ENCODE peak calls at places on chromosome 5, in nine cellular contexts. I, E, P, C, W, Y, G, R and T are unnamed samples.

GRCh38 chr5:173041881-173042481 is 14.2 kb upstream of the CREBRF start:
- DNase-seq in I (no peak), E (no peak), P (no peak), C (no peak), W (no peak), Y (no peak), G (no peak), R (no peak), T (no peak)

GRCh38 chr5:173736374-173736773 is 119.9 kb upstream of the BOD1 start:
- DNase-seq in I (no peak), E (no peak), P (peak; percentile 79), C (no peak), W (no peak), Y (no peak), G (no peak), R (no peak), T (no peak)

GRCh38 chr5:140967226-140967893 is 1.1 kb downstream of the PCDHAC2 start:
- DNase-seq in I (no peak), E (no peak), P (no peak), C (no peak), W (no peak), Y (peak; percentile 56), G (no peak), R (no peak), T (no peak)

GRCh38 chr5:93189707-93190120 is 391.3 kb downstream of the NR2F1-AS1 start:
- DNase-seq in I (no peak), E (no peak), P (no peak), C (no peak), W (no peak), Y (no peak), G (peak; percentile 88), R (no peak), T (no peak)

GRCh38 chr5:982377-983237 is 26.0 kb upstream of the NKD2 start:
- DNase-seq in I (peak; percentile 64), E (no peak), P (no peak), C (peak; percentile 25), W (no peak), Y (peak; percentile 86), G (no peak), R (no peak), T (no peak)

GRCh38 chr5:72066658-72067057 is 40.6 kb upstream of the MAP1B start:
- DNase-seq in I (no peak), E (no peak), P (no peak), C (no peak), W (no peak), Y (no peak), G (peak; percentile 79), R (peak; percentile 5), T (no peak)

GRCh38 chr5:79560774-79561524 is 47.0 kb upstream of the HOMER1 start:
- DNase-seq in I (no peak), E (no peak), P (no peak), C (no peak), W (no peak), Y (no peak), G (no peak), R (no peak), T (no peak)

GRCh38 chr5:116532762-116533525 is 41.7 kb downstream of the SEMA6A start:
- DNase-seq in I (no peak), E (no peak), P (no peak), C (no peak), W (no peak), Y (no peak), G (no peak), R (no peak), T (no peak)

GRCh38 chr5:6700074-6700685 is 13.1 kb upstream of the TENT4A start:
- DNase-seq in I (no peak), E (no peak), P (no peak), C (no peak), W (no peak), Y (no peak), G (peak; percentile 17), R (no peak), T (no peak)

GRCh38 chr5:174553556-174553955 is 170.8 kb upstream of the MSX2 start:
- DNase-seq in I (no peak), E (no peak), P (no peak), C (peak; percentile 34), W (peak; percentile 7), Y (no peak), G (no peak), R (no peak), T (no peak)

GRCh38 chr5:169610606-169611005 is 26.5 kb upstream of the DOCK2 start:
- DNase-seq in I (no peak), E (no peak), P (no peak), C (no peak), W (no peak), Y (no peak), G (no peak), R (no peak), T (no peak)

GRCh38 chr5:93162201-93162654 is 418.8 kb downstream of the NR2F1-AS1 start:
- DNase-seq in I (no peak), E (no peak), P (no peak), C (no peak), W (no peak), Y (no peak), G (peak; percentile 40), R (no peak), T (no peak)

GRCh38 chr5:1521054-1521453 is 2.7 kb downstream of the LPCAT1 start:
- DNase-seq in I (no peak), E (no peak), P (peak; percentile 22), C (no peak), W (no peak), Y (no peak), G (no peak), R (no peak), T (no peak)

GRCh38 chr5:178314961-178315820 is 82.6 kb upstream of the PHYKPL start:
- DNase-seq in I (no peak), E (no peak), P (no peak), C (no peak), W (no peak), Y (no peak), G (no peak), R (no peak), T (no peak)

GRCh38 chr5:170559296-170559695 is 55.5 kb downstream of the KCNIP1 start:
- DNase-seq in I (no peak), E (no peak), P (no peak), C (no peak), W (no peak), Y (no peak), G (no peak), R (no peak), T (no peak)

GRCh38 chr5:60333103-60333502 is 366.9 kb downstream of the DEPDC1B start:
- DNase-seq in I (no peak), E (no peak), P (no peak), C (no peak), W (no peak), Y (no peak), G (no peak), R (no peak), T (no peak)

GRCh38 chr5:56145511-56145910 is 87.6 kb downstream of the ANKRD55 start:
- DNase-seq in I (no peak), E (no peak), P (no peak), C (no peak), W (no peak), Y (no peak), G (no peak), R (no peak), T (no peak)

GRCh38 chr5:81751836-81752643 is 1.1 kb upstream of the SSBP2 start:
- DNase-seq in I (no peak), E (no peak), P (no peak), C (no peak), W (peak; percentile 62), Y (peak; percentile 52), G (no peak), R (no peak), T (no peak)

GRCh38 chr5:139501376-139501775 is 18.8 kb upstream of the STING1 start:
- DNase-seq in I (no peak), E (no peak), P (peak; percentile 2), C (no peak), W (no peak), Y (no peak), G (no peak), R (no peak), T (no peak)

GRCh38 chr5:116605310-116606070 is 30.9 kb upstream of the SEMA6A start:
- DNase-seq in I (no peak), E (no peak), P (no peak), C (no peak), W (peak; percentile 34), Y (no peak), G (no peak), R (no peak), T (no peak)

GRCh38 chr5:113678924-113679575 is 165.6 kb downstream of the YTHDC2 start:
- DNase-seq in I (no peak), E (no peak), P (no peak), C (no peak), W (peak; percentile 15), Y (peak; percentile 52), G (peak; percentile 62), R (peak; percentile 1), T (no peak)

GRCh38 chr5:142320427-142320732 is 4.4 kb downstream of the SPRY4 start:
- DNase-seq in I (no peak), E (no peak), P (no peak), C (no peak), W (no peak), Y (no peak), G (no peak), R (no peak), T (no peak)

GRCh38 chr5:38105231-38105570 is 153.2 kb upstream of the EGFLAM start:
- DNase-seq in I (no peak), E (no peak), P (no peak), C (no peak), W (no peak), Y (peak; percentile 41), G (no peak), R (no peak), T (no peak)

GRCh38 chr5:90144625-90145327 is 264.8 kb downstream of the CETN3 start:
- DNase-seq in I (no peak), E (no peak), P (no peak), C (no peak), W (no peak), Y (no peak), G (peak; percentile 60), R (no peak), T (no peak)

GRCh38 chr5:78908173-78908901 is 76.8 kb downstream of the ARSB start:
- DNase-seq in I (peak; percentile 79), E (peak; percentile 59), P (peak; percentile 56), C (peak; percentile 70), W (peak; percentile 15), Y (peak; percentile 73), G (peak; percentile 54), R (no peak), T (no peak)

GRCh38 chr5:168681556-168682183 is 102.5 kb upstream of the PANK3 start:
- DNase-seq in I (no peak), E (no peak), P (no peak), C (peak; percentile 57), W (no peak), Y (peak; percentile 36), G (peak; percentile 94), R (no peak), T (no peak)

GRCh38 chr5:96176022-96176421 is 214.4 kb upstream of the ELL2 start:
- DNase-seq in I (no peak), E (no peak), P (no peak), C (no peak), W (no peak), Y (no peak), G (no peak), R (no peak), T (no peak)

GRCh38 chr5:117880932-117881331 is 1107.4 kb downstream of the DTWD2 start:
- DNase-seq in I (no peak), E (no peak), P (no peak), C (no peak), W (no peak), Y (no peak), G (no peak), R (no peak), T (no peak)

GRCh38 chr5:100902406-100903035 is 561 bp downstream of the ST8SIA4 start:
- DNase-seq in I (no peak), E (no peak), P (no peak), C (peak; percentile 11), W (no peak), Y (peak; percentile 44), G (peak; percentile 3), R (no peak), T (peak; percentile 29)